ENCODE peak calls at places on chromosome 9, in nine cellular contexts. R is hippocampal formation; F is tibial artery; E is GDM1; X is ascending aorta; B is stimulated activated CD4-positive, alpha-beta T cell treated with anti-CD3 and anti-CD28 coated beads, Interleukin-12 subunit alpha, Interleukin-12 subunit beta, amount 100 ng/mL, for 4 hours; W is WERI-Rb-1; O is KBM-7; U is activated CD4-positive, alpha-beta T cell treated with anti-CD3 and anti-CD28 coated beads for 48 hours. Q is an unnamed sample.

GRCh38 chr9:116331241-116331640 is 177.7 kb downstream of the PAPPA start:
- DNase-seq in U (no peak), F (no peak), B (no peak), E (no peak), W (no peak), O (no peak), R (no peak), X (no peak), Q (no peak)

GRCh38 chr9:85715587-85715986 is 26.2 kb downstream of the AGTPBP1 start:
- DNase-seq in U (no peak), X (no peak), E (peak), F (no peak), W (no peak), R (no peak), O (peak), B (no peak), Q (no peak)

GRCh38 chr9:115235221-115235620 is 117.3 kb upstream of the TNC start:
- DNase-seq in O (no peak), B (no peak), X (no peak), U (no peak), W (no peak), R (no peak), F (no peak), E (no peak), Q (no peak)

GRCh38 chr9:98168952-98169488 is 23.4 kb downstream of the CORO2A start:
- DNase-seq in W (peak), B (peak), R (no peak), F (no peak), U (peak), X (no peak), E (no peak), O (peak), Q (peak)

GRCh38 chr9:106172265-106172664 is 477.9 kb downstream of the TMEM38B start:
- DNase-seq in B (no peak), R (no peak), F (no peak), E (no peak), W (no peak), O (no peak), U (no peak), X (no peak), Q (no peak)

GRCh38 chr9:112037281-112038016 is 137.6 kb downstream of the SUSD1 start:
- DNase-seq in E (peak), O (peak), W (no peak), B (no peak), F (no peak), U (peak), R (no peak), X (no peak), Q (no peak)

GRCh38 chr9:108515856-108516255 is 339.9 kb downstream of the ACTL7B start:
- DNase-seq in R (no peak), X (no peak), E (no peak), B (no peak), U (no peak), O (no peak), W (no peak), F (no peak), Q (peak)

GRCh38 chr9:123658792-123659191 is 271.1 kb downstream of the DENND1A start:
- DNase-seq in O (no peak), R (no peak), W (no peak), B (no peak), X (no peak), U (no peak), F (no peak), E (no peak), Q (peak)

GRCh38 chr9:94639045-94639995 is at the start of gene FBP1:
- DNase-seq in W (no peak), X (no peak), E (no peak), F (peak), B (peak), U (peak), O (no peak), R (no peak), Q (no peak)

GRCh38 chr9:3200331-3200774 is 325.4 kb downstream of the RFX3 start:
- DNase-seq in O (no peak), E (no peak), X (no peak), W (no peak), B (no peak), F (no peak), R (no peak), U (no peak), Q (no peak)

GRCh38 chr9:74783408-74783807 is 104.3 kb downstream of the TRPM6 start:
- DNase-seq in F (no peak), X (no peak), E (no peak), B (no peak), O (no peak), W (no peak), R (no peak), U (no peak), Q (no peak)

GRCh38 chr9:137658778-137659177 is 40.0 kb downstream of the EHMT1 start:
- DNase-seq in W (no peak), F (no peak), E (no peak), R (no peak), O (no peak), X (no peak), B (no peak), U (no peak), Q (no peak)

GRCh38 chr9:130051855-130052254 is 1.9 kb upstream of the GPR107 start:
- DNase-seq in B (no peak), W (no peak), O (no peak), U (no peak), F (no peak), E (no peak), X (no peak), R (no peak), Q (no peak)

GRCh38 chr9:121620777-121621437 is 30.5 kb upstream of the DAB2IP start:
- DNase-seq in W (peak), R (no peak), F (no peak), E (peak), U (no peak), X (no peak), B (no peak), O (peak), Q (peak)

GRCh38 chr9:79570449-79571308 is 1.1 kb upstream of the TLE4 start:
- DNase-seq in U (peak), R (no peak), X (peak), O (no peak), W (peak), F (peak), B (peak), E (peak), Q (peak)

GRCh38 chr9:38177680-38178079 is 108.7 kb upstream of the SHB start:
- DNase-seq in O (no peak), E (no peak), X (no peak), R (no peak), F (no peak), U (no peak), B (no peak), W (no peak), Q (no peak)

Q was measured in NCI-H82.